ENCODE peak calls at places on chromosomes 2 and 18, in eight cellular contexts. H is activated CD8-positive, alpha-beta memory T cell treated with anti-CD3 and anti-CD28 coated beads for 48 hours; K is Daoy; Y is prostate gland; R is glutamatergic neuron; F is CD8-positive, alpha-beta T cell; E is posterior cingulate gyrus; C is CD4-positive, alpha-beta memory T cell. B is an unnamed sample.

GRCh38 chr18:7202119-7202680 is 28.7 kb upstream of the LRRC30 start:
- DNase-seq in H (no peak), K (no peak), Y (no peak), R (peak; percentile 52), F (no peak), E (no peak), C (no peak), B (no peak)

GRCh38 chr2:96501886-96502810 is 3.0 kb downstream of the NEURL3 start:
- DNase-seq in H (no peak), K (no peak), Y (no peak), R (no peak), F (no peak), E (no peak), C (no peak), B (no peak)

GRCh38 chr2:168519534-168520308 is 63.6 kb downstream of the CERS6 start:
- DNase-seq in H (no peak), K (no peak), Y (no peak), R (no peak), F (no peak), E (no peak), C (no peak), B (no peak)

GRCh38 chr2:23381084-23381483 is 3.9 kb upstream of the KLHL29 start:
- DNase-seq in H (no peak), K (peak; percentile 95), Y (peak; percentile 30), R (no peak), F (peak; percentile 32), E (no peak), C (peak; percentile 16), B (no peak)

GRCh38 chr18:31077883-31078282 is 24.3 kb downstream of the DSC2 start:
- DNase-seq in H (no peak), K (no peak), Y (no peak), R (no peak), F (no peak), E (no peak), C (no peak), B (no peak)

GRCh38 chr2:146986161-146986560 is 858.7 kb upstream of the ACVR2A start:
- DNase-seq in H (no peak), K (no peak), Y (peak; percentile 46), R (no peak), F (no peak), E (no peak), C (no peak), B (no peak)

GRCh38 chr18:8562914-8563313 is 46.3 kb upstream of the RAB12 start:
- DNase-seq in H (no peak), K (no peak), Y (no peak), R (no peak), F (no peak), E (no peak), C (no peak), B (no peak)

GRCh38 chr18:10787293-10787901 is 261.6 kb downstream of the NAPG start:
- DNase-seq in H (peak; percentile 68), K (peak; percentile 78), Y (peak; percentile 37), R (peak; percentile 88), F (peak; percentile 81), E (peak; percentile 80), C (peak; percentile 81), B (peak; percentile 76)

GRCh38 chr2:130834091-130834922 is 2.4 kb upstream of the ARHGEF4 start:
- DNase-seq in H (no peak), K (peak; percentile 67), Y (no peak), R (no peak), F (no peak), E (no peak), C (no peak), B (no peak)

GRCh38 chr2:12284487-12284886 is 432.2 kb upstream of the TRIB2 start:
- DNase-seq in H (no peak), K (peak; percentile 49), Y (no peak), R (no peak), F (no peak), E (no peak), C (no peak), B (no peak)

GRCh38 chr2:56380861-56381260 is 197.1 kb downstream of the CCDC85A start:
- DNase-seq in H (no peak), K (no peak), Y (no peak), R (no peak), F (no peak), E (no peak), C (no peak), B (no peak)

GRCh38 chr2:233329489-233330135 is 22.0 kb downstream of the SAG start:
- DNase-seq in H (no peak), K (peak; percentile 89), Y (no peak), R (no peak), F (no peak), E (no peak), C (no peak), B (no peak)

GRCh38 chr2:160490760-160491367 is 2.7 kb downstream of the RBMS1 start:
- DNase-seq in H (no peak), K (no peak), Y (no peak), R (no peak), F (no peak), E (no peak), C (no peak), B (no peak)

GRCh38 chr2:45020439-45020838 is 11.2 kb upstream of the SIX2 start:
- DNase-seq in H (no peak), K (no peak), Y (no peak), R (no peak), F (no peak), E (no peak), C (no peak), B (no peak)

GRCh38 chr18:11512096-11513030 is 97.0 kb upstream of the SLC35G4 start:
- DNase-seq in H (no peak), K (peak; percentile 38), Y (no peak), R (no peak), F (no peak), E (no peak), C (no peak), B (no peak)

GRCh38 chr18:7071600-7071999 is 46.0 kb downstream of the LAMA1 start:
- DNase-seq in H (no peak), K (no peak), Y (no peak), R (no peak), F (no peak), E (no peak), C (no peak), B (no peak)

GRCh38 chr18:6106116-6106645 is 210.9 kb upstream of the TMEM200C start:
- DNase-seq in H (no peak), K (no peak), Y (no peak), R (no peak), F (no peak), E (no peak), C (no peak), B (no peak)

GRCh38 chr2:104597942-104598341 is 256.0 kb upstream of the POU3F3 start:
- DNase-seq in H (no peak), K (no peak), Y (no peak), R (no peak), F (no peak), E (no peak), C (no peak), B (no peak)

GRCh38 chr2:97664636-97664970 is 759 bp upstream of the ACTR1B start:
- DNase-seq in H (no peak), K (peak; percentile 32), Y (no peak), R (peak; percentile 46), F (no peak), E (no peak), C (no peak), B (no peak)

GRCh38 chr2:204971219-204971907 is 426.1 kb downstream of the PARD3B start:
- DNase-seq in H (no peak), K (no peak), Y (no peak), R (no peak), F (no peak), E (no peak), C (peak; percentile 42), B (peak; percentile 40)

GRCh38 chr18:37402735-37403099 is 162.9 kb downstream of the CELF4 start:
- DNase-seq in H (no peak), K (no peak), Y (no peak), R (no peak), F (no peak), E (no peak), C (no peak), B (no peak)

GRCh38 chr18:73366713-73367112 is 498.9 kb upstream of the NETO1 start:
- DNase-seq in H (no peak), K (peak; percentile 9), Y (no peak), R (no peak), F (no peak), E (no peak), C (no peak), B (no peak)

GRCh38 chr2:175203621-175204496 is 22.3 kb upstream of the ATP5MC3 start:
- DNase-seq in H (peak; percentile 18), K (peak; percentile 63), Y (peak; percentile 27), R (peak; percentile 70), F (peak; percentile 41), E (peak; percentile 42), C (peak; percentile 22), B (no peak)

GRCh38 chr18:40670991-40671390 is 1284.0 kb upstream of the PIK3C3 start:
- DNase-seq in H (no peak), K (no peak), Y (no peak), R (no peak), F (no peak), E (no peak), C (no peak), B (no peak)

GRCh38 chr2:54574107-54574859 is 118.2 kb downstream of the SPTBN1 start:
- DNase-seq in H (no peak), K (peak; percentile 43), Y (no peak), R (no peak), F (peak; percentile 93), E (no peak), C (peak; percentile 90), B (peak; percentile 89)

GRCh38 chr18:74800098-74800497 is 202.4 kb downstream of the ZNF407 start:
- DNase-seq in H (no peak), K (no peak), Y (no peak), R (no peak), F (no peak), E (no peak), C (no peak), B (no peak)

GRCh38 chr2:168378960-168379669 is 77.0 kb upstream of the CERS6 start:
- DNase-seq in H (no peak), K (no peak), Y (no peak), R (no peak), F (no peak), E (no peak), C (no peak), B (no peak)

GRCh38 chr18:36693931-36694661 is 134.7 kb downstream of the TPGS2 start:
- DNase-seq in H (no peak), K (no peak), Y (peak; percentile 32), R (no peak), F (no peak), E (no peak), C (no peak), B (no peak)

GRCh38 chr18:27860701-27861107 is 316.2 kb downstream of the CDH2 start:
- DNase-seq in H (no peak), K (peak; percentile 61), Y (no peak), R (no peak), F (no peak), E (no peak), C (no peak), B (no peak)

GRCh38 chr2:129761569-129762021 is 217.9 kb upstream of the RAB6C start:
- DNase-seq in H (no peak), K (no peak), Y (no peak), R (peak; percentile 6), F (no peak), E (no peak), C (no peak), B (no peak)

GRCh38 chr18:26415631-26416030 is 132.7 kb downstream of the KCTD1 start:
- DNase-seq in H (no peak), K (no peak), Y (no peak), R (no peak), F (no peak), E (no peak), C (no peak), B (no peak)

GRCh38 chr2:168717790-168718502 is 84.5 kb upstream of the NOSTRIN start:
- DNase-seq in H (no peak), K (no peak), Y (no peak), R (no peak), F (no peak), E (no peak), C (no peak), B (no peak)

GRCh38 chr2:240412975-240413812 is 22.3 kb upstream of the GPC1 start:
- DNase-seq in H (no peak), K (no peak), Y (no peak), R (no peak), F (no peak), E (no peak), C (no peak), B (no peak)

GRCh38 chr18:22488554-22488953 is 70.8 kb upstream of the CTAGE1 start:
- DNase-seq in H (no peak), K (no peak), Y (no peak), R (no peak), F (no peak), E (no peak), C (no peak), B (no peak)

B was measured in central memory CD4-positive, alpha-beta T cell.